ENCODE peak calls at places on chromosomes 11 and 22, in six cellular contexts. P is H9, Z is H1, V is IMR-90, I is mesenchymal stem cell, W is trophoblast cell. R is an unnamed sample.

GRCh38 chr11:115711021-115711420 is 206.8 kb upstream of the CADM1 start:
- DNase-seq in P (no peak), V (no peak), Z (no peak), I (no peak), W (no peak), R (no peak)

GRCh38 chr11:34940026-34940677 is 23.7 kb downstream of the PDHX start:
- DNase-seq in Z (no peak), P (no peak), I (peak; percentile 23), V (peak; percentile 33), W (peak; percentile 45), R (no peak)

GRCh38 chr22:26581769-26582168 is 8.2 kb downstream of the TPST2 start:
- DNase-seq in V (no peak), W (no peak), Z (no peak), P (no peak), I (no peak), R (no peak)

GRCh38 chr11:20070459-20070858 is 89.8 kb downstream of the DBX1 start:
- DNase-seq in P (no peak), W (no peak), I (no peak), V (peak; percentile 74), Z (no peak), R (no peak)

GRCh38 chr11:44559207-44559943 is 6.1 kb upstream of the CD82 start:
- DNase-seq in W (no peak), P (peak; percentile 91), V (no peak), I (peak; percentile 27), Z (peak; percentile 68), R (peak; percentile 77)

GRCh38 chr11:19437760-19438159 is 197.0 kb upstream of the E2F8 start:
- DNase-seq in W (no peak), P (no peak), Z (no peak), V (peak; percentile 89), I (no peak), R (no peak)

GRCh38 chr11:96267490-96268010 is 75.4 kb downstream of the MAML2 start:
- DNase-seq in I (peak; percentile 58), V (peak; percentile 27), Z (no peak), W (no peak), P (no peak), R (no peak)

GRCh38 chr22:42217019-42217751 is 53.3 kb downstream of the TCF20 start:
- DNase-seq in V (peak; percentile 55), I (peak; percentile 42), Z (no peak), W (no peak), P (no peak), R (no peak)

GRCh38 chr22:24938741-24939341 is 7.7 kb downstream of the LHFPL7 start:
- DNase-seq in P (peak; percentile 55), V (peak; percentile 25), W (peak; percentile 22), Z (peak; percentile 58), I (peak; percentile 46), R (no peak)

GRCh38 chr22:16783930-16784354 is 41.3 kb downstream of the XKR3 start:
- DNase-seq in P (peak; percentile 41), Z (peak; percentile 51), V (no peak), I (no peak), W (peak; percentile 11), R (no peak)

GRCh38 chr22:28029201-28029948 is 110.3 kb upstream of the PITPNB start:
- DNase-seq in I (peak; percentile 35), P (no peak), V (peak; percentile 49), W (no peak), Z (peak; percentile 30), R (no peak)

GRCh38 chr11:3834349-3835099 is 6.2 kb downstream of the RHOG start:
- DNase-seq in W (no peak), P (no peak), V (no peak), Z (no peak), I (no peak), R (no peak)

GRCh38 chr22:48850658-48851287 is 976.9 kb downstream of the BRD1 start:
- DNase-seq in V (no peak), Z (no peak), W (no peak), P (no peak), I (no peak), R (no peak)

GRCh38 chr11:134800826-134801225 is 388.8 kb upstream of the B3GAT1 start:
- DNase-seq in I (no peak), V (no peak), Z (no peak), P (no peak), W (no peak), R (no peak)

GRCh38 chr11:40185793-40186192 is 1273.7 kb downstream of the LRRC4C start:
- DNase-seq in Z (no peak), W (no peak), I (no peak), V (no peak), P (no peak), R (no peak)

GRCh38 chr11:3959015-3959917 is 103.8 kb downstream of the STIM1 start:
- DNase-seq in P (no peak), V (peak; percentile 71), W (peak; percentile 68), Z (no peak), I (peak; percentile 41), R (no peak)

GRCh38 chr11:17770917-17771316 is 36.3 kb downstream of the KCNC1 start:
- DNase-seq in V (peak; percentile 27), I (peak; percentile 5), P (no peak), W (no peak), Z (no peak), R (no peak)

GRCh38 chr11:20444537-20444936 is 57.0 kb downstream of the PRMT3 start:
- DNase-seq in V (no peak), P (no peak), I (no peak), Z (no peak), W (no peak), R (no peak)

GRCh38 chr11:9280655-9281301 is 15.6 kb upstream of the DENND5A start:
- DNase-seq in I (peak; percentile 79), V (peak; percentile 81), W (no peak), P (no peak), Z (peak; percentile 19), R (no peak)

GRCh38 chr11:67060111-67060522 is 3.5 kb downstream of the RHOD start:
- DNase-seq in Z (no peak), P (peak; percentile 14), I (no peak), V (peak; percentile 36), W (no peak), R (no peak)
- H3K14ac ChIP-seq in Z (no peak overlapping the region), P (no peak overlapping the region), I (no peak overlapping the region), V (no peak overlapping the region), W (no peak overlapping the region), R (no peak overlapping the region)

DNA sequence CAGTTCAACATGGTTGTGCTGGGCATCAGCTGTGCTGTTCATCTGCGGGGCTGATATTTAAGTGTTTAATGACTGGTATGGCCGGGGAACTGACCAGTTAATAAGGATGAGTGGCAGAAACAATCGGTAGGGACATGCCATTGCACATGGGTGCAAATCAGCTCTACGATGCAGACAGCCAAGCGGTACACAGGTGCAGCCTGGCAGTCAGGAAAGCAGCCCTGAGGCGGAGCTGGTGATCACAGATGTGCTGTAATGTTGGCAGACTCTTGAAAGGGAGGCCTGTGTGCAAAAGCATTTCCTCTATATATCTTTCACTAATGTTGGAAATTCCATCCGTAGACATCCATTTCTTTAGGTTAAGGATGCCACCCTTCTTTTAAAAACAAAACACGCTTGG is 1.1 kb downstream of the MMP20 start:
- DNase-seq in Z (no peak), W (no peak), I (no peak), V (no peak), P (no peak), R (no peak)
- H3K14ac ChIP-seq in Z (no peak overlapping the region), W (no peak overlapping the region), I (no peak overlapping the region), V (no peak overlapping the region), P (no peak overlapping the region), R (no peak overlapping the region)

GRCh38 chr11:128924109-128924508 is 18.6 kb downstream of the TP53AIP1 start:
- DNase-seq in W (no peak), P (no peak), Z (no peak), I (no peak), V (no peak), R (no peak)
- H3K14ac ChIP-seq in W (no peak overlapping the region), P (no peak overlapping the region), Z (no peak overlapping the region), I (no peak overlapping the region), V (no peak overlapping the region), R (no peak overlapping the region)

GRCh38 chr22:37072673-37073072 is 21.1 kb downstream of the KCTD17 start:
- DNase-seq in V (no peak), I (no peak), P (no peak), Z (no peak), W (no peak), R (no peak)

GRCh38 chr22:37074537-37074936 is 23.0 kb downstream of the KCTD17 start:
- DNase-seq in V (no peak), Z (no peak), P (no peak), W (no peak), I (no peak), R (no peak)

GRCh38 chr22:37077802-37078448 is 26.4 kb downstream of the KCTD17 start:
- DNase-seq in V (peak; percentile 37), Z (peak; percentile 96), W (peak; percentile 61), I (peak; percentile 50), P (peak; percentile 73), R (peak; percentile 57)

GRCh38 chr22:37075822-37076433 is 24.4 kb downstream of the KCTD17 start:
- DNase-seq in W (no peak), V (no peak), I (no peak), P (no peak), Z (no peak), R (no peak)

GRCh38 chr22:37075046-37075445 is 23.5 kb downstream of the KCTD17 start:
- DNase-seq in Z (no peak), W (no peak), I (no peak), V (no peak), P (no peak), R (no peak)
- H3K14ac ChIP-seq in Z (no peak overlapping the region), W (no peak overlapping the region), I (no peak overlapping the region), V (no peak overlapping the region), P (no peak overlapping the region), R (peak overlapping the region; percentile 9)

GRCh38 chr11:84036664-84037194 is 750.6 kb upstream of the CCDC90B start:
- DNase-seq in W (no peak), V (no peak), P (no peak), I (no peak), Z (no peak), R (no peak)
- H3K14ac ChIP-seq in W (no peak overlapping the region), V (no peak overlapping the region), P (no peak overlapping the region), I (no peak overlapping the region), Z (no peak overlapping the region), R (no peak overlapping the region)

GRCh38 chr11:987671-988070 is 48.8 kb downstream of the MUC6 start:
- DNase-seq in Z (no peak), P (no peak), V (no peak), I (no peak), W (no peak), R (no peak)

GRCh38 chr11:985848-986247 is 50.7 kb downstream of the MUC6 start:
- DNase-seq in W (no peak), Z (no peak), I (no peak), V (no peak), P (no peak), R (no peak)

GRCh38 chr11:986270-986951 is 50.1 kb downstream of the MUC6 start:
- DNase-seq in I (no peak), V (no peak), Z (no peak), P (no peak), W (peak; percentile 21), R (no peak)

GRCh38 chr11:985435-985834 is 51.1 kb downstream of the MUC6 start:
- DNase-seq in P (no peak), Z (no peak), V (no peak), W (no peak), I (no peak), R (no peak)

DNA sequence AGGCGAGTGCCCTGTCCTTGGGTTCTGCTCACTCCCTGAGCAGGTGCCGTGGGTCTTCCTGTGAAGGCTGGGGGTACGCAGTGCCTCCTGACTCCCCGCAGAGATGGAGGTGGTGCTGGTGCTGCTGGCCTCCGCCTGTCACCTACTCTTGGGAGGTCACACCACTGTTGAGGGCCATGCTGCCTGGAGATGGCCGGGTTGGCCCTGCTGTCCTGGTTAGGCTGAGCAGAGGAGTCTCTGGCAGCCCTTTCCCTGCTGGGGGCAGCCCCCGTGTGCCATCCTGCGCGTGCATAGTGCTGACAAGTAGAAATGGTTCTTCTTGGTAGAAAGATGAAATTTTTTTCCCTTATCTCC is 49.6 kb downstream of the MUC6 start:
- DNase-seq in P (no peak), Z (no peak), V (no peak), I (no peak), W (no peak), R (no peak)
- H3K14ac ChIP-seq in P (no peak overlapping the region), Z (no peak overlapping the region), V (no peak overlapping the region), I (no peak overlapping the region), W (no peak overlapping the region), R (no peak overlapping the region)